ENCODE peak calls at places on chromosomes 4 and X, in five cellular contexts. E is GM12878, F is A549, X is fibroblast of lung, G is pancreas. U is an unnamed sample. For H3K4me1, the result is how much of the 10 kb centered on the place peaks cover.

GRCh38 chrX:153744210-153745066 is 19.6 kb upstream of the PLXNB3 start:
- DNase-seq in G (no peak), E (no peak), X (no peak), F (no peak), U (no peak)

GRCh38 chrX:119826399-119826959 is 26.3 kb downstream of the UPF3B start:
- DNase-seq in G (no peak), F (no peak), X (peak), E (no peak), U (no peak)

GRCh38 chr4:6337331-6337935 is 67.8 kb downstream of the WFS1 start:
- DNase-seq in F (no peak), G (peak), E (no peak), X (no peak), U (peak)

GRCh38 chr4:78659264-78659663 is 107.7 kb downstream of the ANXA3 start:
- DNase-seq in F (no peak), E (no peak), X (peak), G (no peak), U (no peak)

GRCh38 chr4:13403833-13404232 is 80.3 kb downstream of the RAB28 start:
- DNase-seq in F (no peak), E (no peak), X (peak), G (no peak), U (no peak)

GRCh38 chr4:40525811-40526598 is 103.7 kb downstream of the RBM47 start:
- DNase-seq in F (peak), E (no peak), X (peak), G (peak), U (peak)

GRCh38 chrX:65587616-65588526 is 53.3 kb upstream of the LAS1L start:
- DNase-seq in X (peak), E (no peak), F (no peak), G (peak), U (peak)

GRCh38 chrX:121987163-121987562 is 939.8 kb downstream of the GLUD2 start:
- DNase-seq in F (no peak), E (no peak), X (no peak), G (no peak), U (no peak)

GRCh38 chr4:72505314-72505744 is 63.7 kb downstream of the ADAMTS3 start:
- DNase-seq in F (no peak), G (no peak), X (peak), E (no peak), U (no peak)

GRCh38 chr4:906311-907102 is 25.6 kb downstream of the GAK start:
- DNase-seq in G (no peak), X (no peak), F (no peak), E (no peak), U (no peak)

GRCh38 chr4:114383721-114384120 is 214.9 kb upstream of the UGT8 start:
- DNase-seq in X (peak), G (no peak), E (no peak), F (no peak), U (no peak)

GRCh38 chr4:89800012-89800516 is 36.9 kb downstream of the SNCA start:
- DNase-seq in G (no peak), F (no peak), E (no peak), X (peak), U (no peak)

GRCh38 chr4:113945906-113946305 is 33.5 kb downstream of the ARSJ start:
- DNase-seq in E (no peak), X (peak), F (no peak), G (no peak), U (no peak)

GRCh38 chrX:49204709-49205108 is 4.7 kb upstream of the SYP start:
- DNase-seq in F (no peak), X (no peak), G (no peak), E (no peak), U (no peak)

GRCh38 chr4:77921701-77922100 is 59.1 kb downstream of the MRPL1 start:
- DNase-seq in X (peak), F (peak), G (no peak), E (no peak), U (no peak)

GRCh38 chr4:156805696-156806095 is 165.9 kb downstream of the PDGFC start:
- DNase-seq in F (no peak), X (no peak), E (no peak), G (no peak), U (no peak)

GRCh38 chrX:71910526-71911022 is at the start of gene NHSL2:
- DNase-seq in E (no peak), X (no peak), F (no peak), G (no peak), U (no peak)

GRCh38 chr4:74364649-74365491 is at the start of gene EREG:
- DNase-seq in X (peak), F (peak), E (no peak), G (no peak), U (no peak)

GRCh38 chr4:32775049-32775448 is 2054.9 kb downstream of the PCDH7 start:
- DNase-seq in E (no peak), X (peak), F (no peak), G (no peak), U (no peak)

GRCh38 chr4:58522765-58523382 is 1412.7 kb upstream of the IGFBP7 start:
- DNase-seq in F (no peak), E (no peak), X (no peak), G (no peak), U (no peak)

GRCh38 chr4:41839945-41840854 is 91.7 kb upstream of the PHOX2B start:
- DNase-seq in E (peak), X (no peak), G (no peak), F (no peak), U (no peak)

GRCh38 chr4:138507527-138507926 is 265.4 kb upstream of the SLC7A11 start:
- DNase-seq in F (no peak), X (peak), G (no peak), E (no peak), U (no peak)

GRCh38 chrX:38192007-38192625 is 28.6 kb downstream of the SRPX start:
- DNase-seq in X (peak), E (no peak), F (no peak), G (no peak), U (peak)

GRCh38 chrX:113741744-113742143 is 842.1 kb upstream of the HTR2C start:
- DNase-seq in F (no peak), X (no peak), G (no peak), E (no peak), U (no peak)

GRCh38 chr4:64158648-64159326 is 250.5 kb downstream of the TECRL start:
- DNase-seq in F (peak), X (peak), E (peak), G (peak), U (peak)

DNA sequence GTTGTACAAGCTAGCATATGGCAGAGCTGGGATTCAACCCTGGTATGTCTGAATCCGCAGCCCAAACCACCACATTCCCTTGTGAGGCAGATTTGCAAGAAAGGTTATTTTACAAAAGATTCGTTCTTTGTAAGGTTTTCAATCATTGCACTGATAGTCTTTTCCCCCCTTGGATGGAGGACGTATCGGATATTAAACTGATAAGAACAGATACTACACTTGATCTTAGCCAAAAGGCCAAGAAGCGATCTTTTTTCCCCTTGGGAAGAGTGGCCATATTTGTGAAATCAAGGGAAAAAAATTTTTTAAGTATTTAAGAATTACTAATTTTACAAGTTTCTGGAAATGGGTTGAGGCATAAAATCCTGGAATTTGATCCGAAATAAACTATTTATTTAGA is 34.4 kb upstream of the MSMO1 start:
- DNase-seq in G (no peak), E (no peak), X (no peak), F (no peak), U (no peak)
- H3K4me1 ChIP-seq in G (under half), E (under half), X (under half), F (under half), U (under half)

GRCh38 chr4:95318483-95318882 is 230.3 kb downstream of the UNC5C start:
- DNase-seq in E (no peak), G (no peak), F (no peak), X (no peak), U (no peak)
- H3K27ac ChIP-seq in E (no peak), G (no peak), F (no peak), X (no peak), U (no peak)

DNA sequence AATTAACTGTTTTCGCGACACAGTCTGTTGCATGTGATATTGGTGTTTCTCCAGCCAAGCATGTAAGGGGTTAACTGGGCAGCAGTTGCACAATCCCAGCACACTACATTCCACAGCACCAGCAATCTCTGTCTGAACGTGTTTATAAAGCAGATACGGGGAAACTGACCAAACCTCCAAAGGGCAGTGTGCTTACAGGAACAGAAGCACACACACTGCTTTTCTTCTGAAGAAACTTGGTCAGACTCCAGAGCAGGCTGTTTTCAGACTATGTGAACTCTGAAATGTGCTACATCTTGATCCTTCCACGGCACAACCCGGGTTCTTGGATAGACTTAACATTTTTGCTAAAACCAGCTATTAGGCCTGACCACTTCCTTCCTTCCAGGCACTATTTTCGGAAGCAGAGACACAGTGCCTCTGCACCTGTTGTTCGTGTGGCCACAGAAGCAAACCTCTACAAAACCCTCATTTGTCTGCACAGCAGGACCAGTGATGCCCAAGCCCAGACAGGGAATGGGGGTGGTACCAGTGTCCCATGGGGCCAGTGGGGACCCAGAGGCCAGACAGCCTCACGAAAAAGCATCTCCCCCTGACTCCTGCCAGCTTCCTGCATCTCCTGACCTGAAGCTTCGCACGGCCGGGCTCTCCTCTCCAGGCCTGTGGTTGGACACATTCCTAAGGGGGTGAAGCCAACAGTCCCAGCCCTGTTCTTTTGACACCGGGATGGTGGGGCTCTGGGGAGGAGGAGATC is 90.1 kb downstream of the IRF2 start:
- DNase-seq in X (peak), G (peak), F (no peak), E (peak), U (peak)
- H3K4me1 ChIP-seq in X (under half), G (half or more), F (under half), E (half or more), U (half or more)

GRCh38 chr4:26141916-26142638 is 178.7 kb upstream of the RBPJ start:
- DNase-seq in E (no peak), G (no peak), X (peak), F (no peak), U (peak)

GRCh38 chr4:26140150-26140898 is 180.5 kb upstream of the RBPJ start:
- DNase-seq in F (no peak), G (no peak), X (peak), E (no peak), U (no peak)

GRCh38 chr4:26136615-26137014 is 184.2 kb upstream of the RBPJ start:
- DNase-seq in F (no peak), E (no peak), G (no peak), X (no peak), U (no peak)

GRCh38 chr4:26141101-26141830 is 179.5 kb upstream of the RBPJ start:
- DNase-seq in E (no peak), F (no peak), X (peak), G (no peak), U (no peak)

DNA sequence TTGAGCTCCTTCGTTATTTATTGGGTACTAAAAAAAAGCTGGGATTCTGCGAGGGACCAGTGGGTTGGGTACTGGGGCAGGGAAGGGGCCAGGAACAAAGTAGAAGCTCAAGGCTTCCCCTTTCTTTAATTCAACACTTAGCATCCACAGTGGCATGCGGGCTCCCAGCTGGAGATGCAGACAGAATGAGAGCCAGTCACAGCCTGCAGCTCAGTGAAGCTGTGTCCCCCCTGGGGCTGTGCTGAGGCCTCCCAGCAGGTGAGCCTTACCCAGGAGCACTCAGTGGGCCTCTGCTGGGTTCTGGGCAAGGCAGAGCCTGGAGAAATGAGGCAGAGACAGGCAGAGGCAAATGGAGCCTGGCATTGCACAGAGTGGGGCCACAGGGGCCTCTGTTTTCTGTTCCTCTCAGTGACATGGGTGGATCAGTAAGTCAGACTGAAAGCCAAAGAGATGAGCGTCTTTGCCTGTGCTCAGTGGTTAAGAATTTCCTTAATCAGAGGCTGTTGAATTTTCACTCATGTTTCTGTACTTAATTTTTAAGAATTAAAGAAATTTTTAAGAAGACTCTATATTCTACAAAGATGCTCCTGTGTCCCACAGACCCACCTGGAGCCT is 181.4 kb upstream of the RBPJ start:
- DNase-seq in G (no peak), X (no peak), F (no peak), E (no peak), U (no peak)
- H3K27ac ChIP-seq in G (no peak), X (no peak), F (no peak), E (no peak), U (no peak)